ENCODE peak calls at places on chromosomes 5 and 9, in six cellular contexts. R is uterus; Q is PC-3; B is CD4-positive, alpha-beta memory T cell; F is SK-N-SH; W is sigmoid colon. C is an unnamed sample.

GRCh38 chr9:21683484-21684175 is 118.8 kb upstream of the MTAP start:
- DNase-seq in R (no peak), Q (no peak), B (no peak), F (no peak), W (no peak), C (no peak)

GRCh38 chr9:69425402-69425801 is 100.4 kb downstream of the ENTREP1 start:
- DNase-seq in R (no peak), Q (peak; percentile 14), B (no peak), F (no peak), W (no peak), C (no peak)

GRCh38 chr9:114718801-114719221 is 36.8 kb upstream of the TEX48 start:
- DNase-seq in R (no peak), Q (peak; percentile 95), B (peak; percentile 77), F (no peak), W (no peak), C (peak; percentile 52)

GRCh38 chr9:76087978-76088377 is 197.5 kb downstream of the PCSK5 start:
- DNase-seq in R (no peak), Q (no peak), B (no peak), F (no peak), W (no peak), C (no peak)

GRCh38 chr5:78569441-78569840 is 79.1 kb downstream of the LHFPL2 start:
- DNase-seq in R (peak; percentile 70), Q (no peak), B (no peak), F (no peak), W (peak; percentile 87), C (no peak)

GRCh38 chr9:15142903-15143534 is 164.0 kb downstream of the TTC39B start:
- DNase-seq in R (no peak), Q (peak; percentile 65), B (peak; percentile 24), F (peak; percentile 71), W (no peak), C (no peak)

GRCh38 chr5:84379749-84380148 is 4.9 kb downstream of the EDIL3 start:
- DNase-seq in R (no peak), Q (peak; percentile 10), B (no peak), F (no peak), W (no peak), C (no peak)

GRCh38 chr9:34929506-34930102 is 28.5 kb upstream of the PHF24 start:
- DNase-seq in R (no peak), Q (peak; percentile 32), B (no peak), F (peak; percentile 59), W (no peak), C (no peak)

GRCh38 chr5:88419931-88420330 is 151.3 kb upstream of the TMEM161B start:
- DNase-seq in R (no peak), Q (no peak), B (no peak), F (no peak), W (no peak), C (no peak)

GRCh38 chr5:129361441-129362025 is 98.6 kb upstream of the ADAMTS19 start:
- DNase-seq in R (no peak), Q (peak; percentile 53), B (no peak), F (no peak), W (no peak), C (no peak)

GRCh38 chr9:33159058-33159759 is 7.9 kb downstream of the B4GALT1 start:
- DNase-seq in R (peak; percentile 75), Q (peak; percentile 59), B (peak; percentile 73), F (no peak), W (peak; percentile 87), C (no peak)

GRCh38 chr5:135827965-135828792 is 6.3 kb upstream of the SLC25A48 start:
- DNase-seq in R (no peak), Q (no peak), B (no peak), F (no peak), W (peak; percentile 40), C (no peak)

GRCh38 chr5:140189977-140190867 is 15.2 kb downstream of the CYSTM1 start:
- DNase-seq in R (no peak), Q (no peak), B (no peak), F (no peak), W (no peak), C (no peak)

GRCh38 chr9:87570000-87570834 is 72.5 kb downstream of the DAPK1 start:
- DNase-seq in R (no peak), Q (no peak), B (no peak), F (no peak), W (no peak), C (no peak)

GRCh38 chr5:169768416-169768815 is 131.3 kb downstream of the DOCK2 start:
- DNase-seq in R (no peak), Q (no peak), B (no peak), F (no peak), W (no peak), C (no peak)

GRCh38 chr5:32270946-32271345 is 41.8 kb downstream of the MTMR12 start:
- DNase-seq in R (no peak), Q (no peak), B (no peak), F (no peak), W (no peak), C (no peak)
- H3K36me3 ChIP-seq in R (no peaks in the 10 kb centered on the region), Q (peaks cover 21% of the 10 kb centered on the region), B (peaks cover 43% of the 10 kb centered on the region), F (peaks cover 35% of the 10 kb centered on the region), W (peaks cover 32% of the 10 kb centered on the region), C (peaks cover 62% of the 10 kb centered on the region)

GRCh38 chr5:98541641-98542040 is 231.8 kb upstream of the RGMB start:
- DNase-seq in R (no peak), Q (no peak), B (no peak), F (no peak), W (no peak), C (no peak)
- H3K9me3 ChIP-seq in R (no peaks in the 10 kb centered on the region), Q (no peaks in the 10 kb centered on the region), B (no peaks in the 10 kb centered on the region), F (peaks cover 4% of the 10 kb centered on the region), W (peaks cover 4% of the 10 kb centered on the region), C (no peaks in the 10 kb centered on the region)

DNA sequence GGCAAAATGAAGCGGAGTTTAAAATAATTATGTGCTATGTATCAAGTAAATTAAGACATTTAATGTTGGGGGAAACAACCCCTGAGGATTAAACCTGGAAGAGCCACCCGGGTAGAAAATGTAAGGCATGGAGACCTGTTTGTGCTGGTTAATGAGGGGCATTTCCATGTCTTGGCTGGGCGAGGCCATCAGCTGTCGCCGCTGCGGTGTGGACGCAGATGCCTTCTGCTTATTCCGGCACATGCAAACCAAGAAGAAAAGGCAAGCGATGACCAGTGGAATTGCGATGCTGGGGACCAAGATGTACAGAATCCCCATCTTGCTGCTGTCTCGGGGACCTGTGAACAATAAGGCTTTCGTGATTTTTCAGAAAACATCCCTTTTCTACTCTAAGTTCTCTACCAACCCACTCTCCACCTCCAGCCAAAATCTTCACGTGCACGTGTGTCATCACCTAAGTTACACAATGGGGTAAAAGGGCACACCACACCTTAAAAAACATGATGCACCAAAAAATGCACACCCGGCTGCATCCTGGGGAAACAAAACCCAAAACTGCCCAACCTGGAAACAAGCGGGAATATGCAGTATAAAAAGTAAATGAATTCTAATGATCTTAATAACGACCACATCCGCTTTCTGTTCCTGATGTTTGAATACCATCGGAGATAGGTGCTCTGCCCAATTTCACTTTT is 223.5 kb downstream of the ROR2 start:
- DNase-seq in R (peak; percentile 10), Q (peak; percentile 9), B (no peak), F (no peak), W (no peak), C (no peak)
- H3K36me3 ChIP-seq in R (no peaks in the 10 kb centered on the region), Q (no peaks in the 10 kb centered on the region), B (no peaks in the 10 kb centered on the region), F (no peaks in the 10 kb centered on the region), W (peaks cover 39% of the 10 kb centered on the region), C (no peaks in the 10 kb centered on the region)

DNA sequence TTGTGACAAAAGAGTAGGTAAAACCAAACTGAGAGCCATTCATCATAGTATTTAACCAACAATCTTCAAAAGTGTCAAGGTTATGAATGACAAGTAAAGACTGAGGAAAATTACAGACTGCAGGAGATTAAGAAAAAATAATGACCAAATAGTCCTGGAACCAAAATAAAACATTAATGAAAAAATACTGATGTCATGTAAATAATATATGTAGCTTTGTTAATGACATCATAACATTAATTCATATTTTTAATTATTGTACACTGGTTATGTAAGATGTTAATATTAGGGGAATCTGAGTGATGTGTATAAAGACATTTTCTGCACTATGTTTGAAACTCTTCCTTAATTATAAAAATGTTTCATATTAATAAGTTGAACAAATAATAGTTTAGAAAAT is 436.7 kb downstream of the CYLC2 start:
- DNase-seq in R (no peak), Q (no peak), B (no peak), F (no peak), W (no peak), C (no peak)
- H3K9me3 ChIP-seq in R (no peaks in the 10 kb centered on the region), Q (no peaks in the 10 kb centered on the region), B (no peaks in the 10 kb centered on the region), F (no peaks in the 10 kb centered on the region), W (no peaks in the 10 kb centered on the region), C (no peaks in the 10 kb centered on the region)

GRCh38 chr9:134814598-134815215 is 65.9 kb upstream of the FCN2 start:
- DNase-seq in R (no peak), Q (peak; percentile 1), B (no peak), F (no peak), W (no peak), C (no peak)

GRCh38 chr9:134811079-134811672 is 69.4 kb upstream of the FCN2 start:
- DNase-seq in R (no peak), Q (no peak), B (no peak), F (no peak), W (no peak), C (no peak)

GRCh38 chr9:134813841-134814240 is 66.8 kb upstream of the FCN2 start:
- DNase-seq in R (no peak), Q (no peak), B (no peak), F (no peak), W (no peak), C (no peak)

GRCh38 chr9:134809296-134809695 is 71.3 kb upstream of the FCN2 start:
- DNase-seq in R (no peak), Q (no peak), B (no peak), F (no peak), W (no peak), C (no peak)

GRCh38 chr9:134811673-134812668 is 68.6 kb upstream of the FCN2 start:
- DNase-seq in R (no peak), Q (no peak), B (no peak), F (no peak), W (no peak), C (no peak)
- H3K36me3 ChIP-seq in R (no peaks in the 10 kb centered on the region), Q (no peaks in the 10 kb centered on the region), B (no peaks in the 10 kb centered on the region), F (peaks cover 70% of the 10 kb centered on the region), W (peaks cover 49% of the 10 kb centered on the region), C (no peaks in the 10 kb centered on the region)

DNA sequence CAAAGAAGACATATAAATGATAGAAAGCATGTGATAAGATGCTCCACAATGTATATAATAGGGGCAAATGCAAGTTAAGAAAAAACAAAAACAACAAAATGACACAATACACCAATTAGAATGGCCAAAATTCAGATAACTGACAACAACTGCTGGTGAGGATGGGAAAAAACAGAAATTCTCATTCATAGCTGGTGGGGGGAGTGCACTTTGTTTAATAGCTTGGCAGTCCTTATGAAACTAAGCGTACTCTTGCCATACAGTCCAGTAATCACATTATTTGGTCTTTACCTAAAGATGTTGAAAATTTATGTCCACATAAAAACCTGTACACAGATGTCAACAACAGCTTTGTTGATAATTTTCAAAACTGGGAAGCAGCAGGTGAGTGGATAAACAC is 791.1 kb upstream of the CDH10 start:
- DNase-seq in R (no peak), Q (no peak), B (no peak), F (no peak), W (no peak), C (no peak)
- H3K9me3 ChIP-seq in R (no peaks in the 10 kb centered on the region), Q (no peaks in the 10 kb centered on the region), B (no peaks in the 10 kb centered on the region), F (no peaks in the 10 kb centered on the region), W (no peaks in the 10 kb centered on the region), C (no peaks in the 10 kb centered on the region)